ENCODE peak calls at places on chromosomes 11 and 22, in seven cellular contexts. M, P, T, J, N, F and L are unnamed samples.

GRCh38 chr22:44583076-44583760 is 85.2 kb upstream of the RTL6 start:
- DNase-seq in M (no peak), P (peak), T (no peak), J (peak), N (peak), F (no peak), L (peak)

GRCh38 chr11:66545701-66546367 is at the start of gene ZDHHC24:
- DNase-seq in M (peak), P (peak), T (peak), J (peak), N (peak), F (peak), L (peak)

GRCh38 chr22:29605236-29605850 is 1.9 kb downstream of the NF2 start:
- DNase-seq in M (no peak), P (no peak), T (no peak), J (no peak), N (no peak), F (no peak), L (no peak)

GRCh38 chr22:31278643-31279326 is 13.5 kb downstream of the PIK3IP1 start:
- DNase-seq in M (no peak), P (no peak), T (no peak), J (no peak), N (no peak), F (no peak), L (no peak)

GRCh38 chr11:124209824-124210357 is 26.7 kb downstream of the OR10D3 start:
- DNase-seq in M (no peak), P (no peak), T (no peak), J (no peak), N (no peak), F (no peak), L (no peak)

GRCh38 chr22:44702479-44703219 is 645 bp downstream of the PRR5 start:
- DNase-seq in M (peak), P (peak), T (peak), J (no peak), N (no peak), F (peak), L (peak)

GRCh38 chr11:128841461-128842072 is 25.5 kb downstream of the KCNJ1 start:
- DNase-seq in M (no peak), P (no peak), T (no peak), J (no peak), N (no peak), F (no peak), L (no peak)

GRCh38 chr22:20569059-20570058 is 61.9 kb downstream of the MED15 start:
- DNase-seq in M (no peak), P (peak), T (no peak), J (peak), N (peak), F (peak), L (peak)

GRCh38 chr22:39428597-39429071 is 28.2 kb upstream of the MGAT3 start:
- DNase-seq in M (peak), P (no peak), T (no peak), J (no peak), N (no peak), F (no peak), L (no peak)

GRCh38 chr11:13008625-13009475 is at the start of gene RASSF10:
- DNase-seq in M (peak), P (no peak), T (peak), J (peak), N (peak), F (peak), L (peak)

GRCh38 chr11:8168485-8169257 is at the start of gene RIC3:
- DNase-seq in M (peak), P (no peak), T (peak), J (no peak), N (peak), F (no peak), L (no peak)

GRCh38 chr11:17406082-17406817 is 17.8 kb upstream of the KCNJ11 start:
- DNase-seq in M (no peak), P (no peak), T (no peak), J (no peak), N (no peak), F (no peak), L (no peak)

GRCh38 chr22:23121026-23121823 is 20.6 kb downstream of the RSPH14 start:
- DNase-seq in M (no peak), P (peak), T (no peak), J (peak), N (no peak), F (no peak), L (no peak)

GRCh38 chr11:74024630-74025029 is 15.7 kb upstream of the UCP3 start:
- DNase-seq in M (no peak), P (peak), T (no peak), J (peak), N (peak), F (no peak), L (peak)

GRCh38 chr11:133936551-133936950 is 20.2 kb downstream of the IGSF9B start:
- DNase-seq in M (no peak), P (no peak), T (no peak), J (no peak), N (no peak), F (no peak), L (no peak)

GRCh38 chr11:12158926-12159325 is 48.5 kb downstream of the MICAL2 start:
- DNase-seq in M (no peak), P (no peak), T (peak), J (no peak), N (peak), F (no peak), L (no peak)

GRCh38 chr22:19430890-19431541 is 517 bp downstream of the HIRA start:
- DNase-seq in M (peak), P (peak), T (peak), J (peak), N (peak), F (no peak), L (peak)

GRCh38 chr11:32586576-32587190 is 3.1 kb downstream of the EIF3M start:
- DNase-seq in M (peak), P (no peak), T (peak), J (peak), N (no peak), F (peak), L (peak)

GRCh38 chr11:117457031-117457785 is 129.6 kb downstream of the CEP164 start:
- DNase-seq in M (no peak), P (no peak), T (no peak), J (no peak), N (no peak), F (no peak), L (no peak)

GRCh38 chr11:82864268-82864667 is 36.0 kb downstream of the PRCP start:
- DNase-seq in M (peak), P (peak), T (peak), J (peak), N (peak), F (peak), L (peak)

GRCh38 chr11:128881221-128881620 is 9.9 kb upstream of the KCNJ5 start:
- DNase-seq in M (no peak), P (no peak), T (no peak), J (no peak), N (no peak), F (no peak), L (no peak)

GRCh38 chr11:77654770-77655434 is 17.3 kb upstream of the CLNS1A start:
- DNase-seq in M (no peak), P (no peak), T (no peak), J (no peak), N (no peak), F (peak), L (no peak)

GRCh38 chr11:10317776-10318526 is 13.1 kb downstream of the ADM start:
- DNase-seq in M (peak), P (no peak), T (no peak), J (no peak), N (no peak), F (no peak), L (no peak)

GRCh38 chr22:27937453-27937852 is 18.4 kb upstream of the PITPNB start:
- DNase-seq in M (no peak), P (no peak), T (no peak), J (no peak), N (no peak), F (no peak), L (peak)
- TF ChIP-seq CTCF in M (no peak), P (peak), T (peak), J (peak), N (peak), F (peak), L (peak)

DNA sequence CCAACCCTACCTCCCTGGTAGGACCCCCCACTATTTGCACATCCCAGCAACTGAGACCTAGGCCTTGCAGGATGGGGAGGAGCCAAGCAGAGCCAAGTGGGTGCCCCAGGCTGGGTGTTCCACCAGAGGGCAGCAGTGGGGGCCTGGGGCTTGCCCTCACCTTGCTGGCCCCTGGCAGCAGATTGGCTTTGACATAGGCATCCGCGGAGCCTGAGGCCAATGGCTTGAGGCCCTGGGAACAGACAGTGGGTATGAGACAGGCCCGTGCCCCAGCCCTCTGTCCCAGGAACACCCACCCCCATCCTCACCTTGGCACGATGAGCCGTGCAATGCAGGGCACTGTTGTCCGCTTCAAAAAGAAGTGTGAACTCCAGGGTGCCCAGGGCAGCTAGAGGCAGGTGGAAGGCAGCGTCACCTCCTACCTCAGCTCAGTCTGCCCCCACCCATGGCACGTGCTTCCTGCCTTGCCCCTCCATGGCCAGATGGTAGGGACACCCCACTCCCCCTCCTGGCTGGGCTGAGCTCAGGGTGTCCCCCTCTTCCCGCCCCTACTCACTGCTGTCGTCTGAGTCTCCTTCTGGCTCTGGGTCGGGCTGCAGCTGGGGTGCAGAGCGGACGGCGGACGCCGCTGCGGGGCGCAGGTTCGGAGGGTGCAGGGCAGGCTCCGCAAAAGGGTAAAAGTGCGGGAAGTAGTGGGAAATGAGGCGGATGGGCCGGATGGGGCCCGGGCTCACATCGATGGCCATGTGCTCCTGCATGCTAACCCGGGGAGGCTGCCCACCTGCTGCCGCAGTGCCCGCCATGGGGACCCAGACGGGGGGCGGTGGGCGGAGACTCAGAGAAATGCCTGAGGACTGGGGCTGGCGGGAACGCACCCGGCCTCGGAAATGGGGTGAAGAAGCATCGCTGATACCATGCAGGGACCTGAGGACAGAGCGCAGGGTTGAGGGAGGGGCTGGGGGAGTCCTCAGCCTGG is 9.0 kb downstream of the NDUFV1 start:
- DNase-seq in M (peak), P (no peak), T (peak), J (peak), N (peak), F (peak), L (peak)
- H3K4me3 ChIP-seq in M (no peak), P (no peak), T (no peak), J (no peak), N (no peak), F (no peak), L (no peak)

DNA sequence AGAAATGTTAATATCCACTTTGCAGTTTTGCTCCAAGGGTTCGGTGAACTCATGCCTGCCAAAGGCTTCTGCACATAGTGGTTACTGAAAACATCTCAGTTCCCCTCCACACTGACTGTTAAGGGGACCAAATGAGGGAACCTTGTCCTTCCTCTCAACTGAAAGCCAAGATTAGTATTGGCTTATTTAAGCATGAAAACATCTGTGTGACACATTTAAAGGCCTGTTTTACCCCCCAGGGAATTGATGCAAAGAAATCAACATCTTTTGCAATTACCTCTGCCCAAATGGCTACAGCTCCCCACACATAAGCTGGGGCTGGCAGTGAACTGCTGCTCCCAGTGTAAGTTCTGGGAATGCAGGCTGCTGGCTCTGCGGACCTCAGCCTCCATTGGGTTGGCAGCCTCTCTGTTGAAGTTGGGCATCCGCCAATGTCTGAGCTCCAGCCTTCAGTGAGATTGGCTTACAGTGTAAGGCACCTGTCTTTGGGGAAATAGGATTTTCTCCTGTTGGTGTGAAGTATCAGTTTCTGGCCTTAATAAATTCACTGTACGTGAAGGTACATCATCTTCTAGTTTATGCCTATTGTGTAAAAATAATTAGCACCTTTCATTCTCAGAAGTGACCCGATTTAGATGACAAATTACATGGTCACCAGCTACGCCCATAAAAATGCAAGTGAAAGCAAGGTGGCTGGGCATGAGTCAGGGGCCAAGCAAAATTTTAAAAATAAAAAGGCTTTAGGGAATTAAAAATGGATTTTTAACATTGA is 213.4 kb upstream of the SYN3 start:
- DNase-seq in M (peak), P (peak), T (no peak), J (peak), N (peak), F (no peak), L (no peak)
- TF ChIP-seq CTCF in M (no peak), P (peak), T (no peak), J (no peak), N (no peak), F (no peak), L (no peak)

GRCh38 chr11:34639545-34639944 is 18.7 kb downstream of the EHF start:
- DNase-seq in M (no peak), P (no peak), T (no peak), J (no peak), N (no peak), F (peak), L (no peak)

GRCh38 chr11:34640050-34640971 is 19.4 kb downstream of the EHF start:
- DNase-seq in M (peak), P (no peak), T (no peak), J (no peak), N (no peak), F (peak), L (peak)

GRCh38 chr11:34643846-34644245 is 23.0 kb downstream of the EHF start:
- DNase-seq in M (no peak), P (no peak), T (no peak), J (no peak), N (no peak), F (no peak), L (no peak)

GRCh38 chr11:34641981-34642380 is 21.1 kb downstream of the EHF start:
- DNase-seq in M (no peak), P (no peak), T (no peak), J (no peak), N (no peak), F (peak), L (no peak)

DNA sequence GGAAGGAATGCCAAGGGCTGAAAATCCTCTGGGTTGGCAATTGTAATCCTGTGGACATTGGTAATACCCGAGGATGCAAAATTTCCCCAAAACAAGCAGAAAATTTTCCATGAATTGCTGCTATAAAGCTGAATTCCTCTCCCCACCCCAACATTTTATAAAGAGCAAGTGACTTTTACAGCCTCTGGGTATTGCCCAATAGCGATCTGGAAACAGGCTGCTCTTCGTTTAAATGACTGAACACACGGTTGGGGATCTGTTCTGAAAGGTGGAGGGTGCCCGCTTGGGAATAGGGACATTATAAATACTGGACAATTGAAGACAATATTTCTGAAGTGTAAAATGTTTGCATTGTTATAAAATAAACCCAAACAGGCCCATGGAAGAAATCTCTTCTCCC is 20.6 kb downstream of the EHF start:
- DNase-seq in M (no peak), P (no peak), T (no peak), J (no peak), N (no peak), F (no peak), L (no peak)
- H3K4me3 ChIP-seq in M (no peak), P (no peak), T (no peak), J (no peak), N (no peak), F (peak), L (no peak)

GRCh38 chr22:46922037-46922436 is 159.6 kb downstream of the TBC1D22A start:
- DNase-seq in M (no peak), P (no peak), T (no peak), J (no peak), N (no peak), F (no peak), L (no peak)

GRCh38 chr22:46917702-46918101 is 155.3 kb downstream of the TBC1D22A start:
- DNase-seq in M (no peak), P (no peak), T (no peak), J (no peak), N (no peak), F (no peak), L (no peak)

GRCh38 chr22:46918197-46918596 is 155.7 kb downstream of the TBC1D22A start:
- DNase-seq in M (no peak), P (no peak), T (no peak), J (no peak), N (no peak), F (no peak), L (no peak)

GRCh38 chr22:46929046-46929688 is 166.7 kb downstream of the TBC1D22A start:
- DNase-seq in M (no peak), P (no peak), T (no peak), J (no peak), N (no peak), F (no peak), L (peak)

DNA sequence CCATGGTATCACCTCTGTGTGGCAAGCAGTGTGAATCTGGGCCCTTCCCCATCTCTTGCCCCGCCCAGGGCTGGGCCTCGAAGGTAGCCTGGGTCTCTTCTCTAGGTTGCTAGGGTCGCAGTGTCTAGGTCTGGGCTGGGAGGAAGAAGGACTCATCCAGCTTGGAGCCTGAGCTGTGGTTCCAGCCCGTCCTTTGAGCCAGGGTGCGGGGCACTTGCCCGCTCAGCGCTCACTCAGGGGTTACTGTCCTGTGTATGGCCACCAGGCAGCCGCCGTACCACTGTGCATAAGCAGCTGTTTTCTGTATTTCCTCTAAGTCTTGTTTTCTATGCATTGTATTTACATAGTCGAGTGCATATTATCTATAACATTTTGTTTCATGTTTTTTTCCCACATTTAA is 160.9 kb downstream of the TBC1D22A start:
- DNase-seq in M (no peak), P (no peak), T (no peak), J (no peak), N (no peak), F (no peak), L (no peak)
- TF ChIP-seq CTCF in M (no peak), P (no peak), T (no peak), J (no peak), N (no peak), F (no peak), L (no peak)

GRCh38 chr22:48824673-48825651 is 1002.7 kb downstream of the BRD1 start:
- DNase-seq in M (no peak), P (no peak), T (no peak), J (no peak), N (no peak), F (no peak), L (no peak)
- H3K4me3 ChIP-seq in M (no peak), P (no peak), T (no peak), J (no peak), N (no peak), F (no peak), L (no peak)